ENCODE peak calls at places on chromosomes 7 and 10, in four cellular contexts. One of them, this sample, is unnamed.

GRCh38 chr10:23421397-23421796 is 17.5 kb upstream of the OTUD1 start:
- DNase-seq in B cell: no peak
- DNase-seq in fibroblast of pulmonary artery: no peak
- DNase-seq in Calu3: no peak
- DNase-seq in this sample: no peak

GRCh38 chr7:87219545-87220025 is at the start of gene TMEM243:
- DNase-seq in B cell: peak; percentile 90
- DNase-seq in fibroblast of pulmonary artery: peak; percentile 73
- DNase-seq in Calu3: peak; percentile 64
- DNase-seq in this sample: peak; percentile 74

GRCh38 chr10:88095291-88095721 is 231.9 kb downstream of the PTEN start:
- DNase-seq in B cell: no peak
- DNase-seq in fibroblast of pulmonary artery: no peak
- DNase-seq in Calu3: no peak
- DNase-seq in this sample: no peak

GRCh38 chr10:70458329-70459060 is 17.0 kb upstream of the NODAL start:
- DNase-seq in B cell: peak; percentile 67
- DNase-seq in fibroblast of pulmonary artery: peak; percentile 68
- DNase-seq in Calu3: peak; percentile 79
- DNase-seq in this sample: peak; percentile 25

GRCh38 chr7:77335581-77335980 is 80.6 kb downstream of the GSAP start:
- DNase-seq in B cell: no peak
- DNase-seq in fibroblast of pulmonary artery: no peak
- DNase-seq in Calu3: no peak
- DNase-seq in this sample: no peak

GRCh38 chr10:22265839-22266537 is 48.2 kb upstream of the EBLN1 start:
- DNase-seq in B cell: no peak
- DNase-seq in fibroblast of pulmonary artery: no peak
- DNase-seq in Calu3: no peak
- DNase-seq in this sample: no peak

GRCh38 chr7:82268632-82269031 is 174.9 kb downstream of the CACNA2D1 start:
- DNase-seq in B cell: no peak
- DNase-seq in fibroblast of pulmonary artery: peak; percentile 18
- DNase-seq in Calu3: no peak
- DNase-seq in this sample: no peak

GRCh38 chr10:129963831-129964501 is at the start of gene EBF3:
- DNase-seq in B cell: peak; percentile 81
- DNase-seq in fibroblast of pulmonary artery: peak; percentile 89
- DNase-seq in Calu3: peak; percentile 56
- DNase-seq in this sample: peak; percentile 53

GRCh38 chr7:55570218-55570873 is 2.0 kb downstream of the VOPP1 start:
- DNase-seq in B cell: peak; percentile 49
- DNase-seq in fibroblast of pulmonary artery: no peak
- DNase-seq in Calu3: no peak
- DNase-seq in this sample: no peak

GRCh38 chr7:25678215-25678614 is 449.9 kb upstream of the NPVF start:
- DNase-seq in B cell: no peak
- DNase-seq in fibroblast of pulmonary artery: no peak
- DNase-seq in Calu3: no peak
- DNase-seq in this sample: no peak

GRCh38 chr10:34916368-34916767 is 101.3 kb upstream of the PARD3 start:
- DNase-seq in B cell: no peak
- DNase-seq in fibroblast of pulmonary artery: peak; percentile 60
- DNase-seq in Calu3: no peak
- DNase-seq in this sample: no peak

GRCh38 chr10:132142396-132143161 is 44.2 kb upstream of the DPYSL4 start:
- DNase-seq in B cell: peak; percentile 88
- DNase-seq in fibroblast of pulmonary artery: peak; percentile 14
- DNase-seq in Calu3: peak; percentile 61
- DNase-seq in this sample: peak; percentile 42

GRCh38 chr7:42340462-42340861 is 103.5 kb upstream of the GLI3 start:
- DNase-seq in B cell: no peak
- DNase-seq in fibroblast of pulmonary artery: no peak
- DNase-seq in Calu3: no peak
- DNase-seq in this sample: no peak

GRCh38 chr7:12686234-12686893 is 1.1 kb upstream of the ARL4A start:
- DNase-seq in B cell: peak; percentile 89
- DNase-seq in fibroblast of pulmonary artery: peak; percentile 89
- DNase-seq in Calu3: peak; percentile 99
- DNase-seq in this sample: peak; percentile 99

GRCh38 chr7:2764621-2765020 is 76.6 kb downstream of the AMZ1 start:
- DNase-seq in B cell: no peak
- DNase-seq in fibroblast of pulmonary artery: no peak
- DNase-seq in Calu3: no peak
- DNase-seq in this sample: no peak

GRCh38 chr7:4962872-4963775 is 4.1 kb upstream of the MMD2 start:
- DNase-seq in B cell: no peak
- DNase-seq in fibroblast of pulmonary artery: no peak
- DNase-seq in Calu3: no peak
- DNase-seq in this sample: no peak

GRCh38 chr7:157407512-157408257 is 70.9 kb downstream of the DNAJB6 start:
- DNase-seq in B cell: no peak
- DNase-seq in fibroblast of pulmonary artery: no peak
- DNase-seq in Calu3: no peak
- DNase-seq in this sample: no peak

GRCh38 chr7:157405501-157405900 is 68.7 kb downstream of the DNAJB6 start:
- DNase-seq in B cell: no peak
- DNase-seq in fibroblast of pulmonary artery: no peak
- DNase-seq in Calu3: no peak
- DNase-seq in this sample: no peak

GRCh38 chr7:157406971-157407370 is 70.2 kb downstream of the DNAJB6 start:
- DNase-seq in B cell: no peak
- DNase-seq in fibroblast of pulmonary artery: no peak
- DNase-seq in Calu3: no peak
- DNase-seq in this sample: no peak

GRCh38 chr7:157404845-157405481 is 68.2 kb downstream of the DNAJB6 start:
- DNase-seq in B cell: no peak
- DNase-seq in fibroblast of pulmonary artery: peak; percentile 98
- DNase-seq in Calu3: peak; percentile 68
- DNase-seq in this sample: no peak

GRCh38 chr7:157405914-157406810 is 69.4 kb downstream of the DNAJB6 start:
- DNase-seq in B cell: no peak
- DNase-seq in fibroblast of pulmonary artery: no peak
- DNase-seq in Calu3: no peak
- DNase-seq in this sample: no peak
- TF ChIP-seq CTCF in B cell: no peak
- TF ChIP-seq CTCF in fibroblast of pulmonary artery: no peak
- TF ChIP-seq CTCF in Calu3: no peak
- TF ChIP-seq CTCF in this sample: no peak

GRCh38 chr7:29291723-29292591 is 97.4 kb downstream of the CHN2 start:
- DNase-seq in B cell: no peak
- DNase-seq in fibroblast of pulmonary artery: no peak
- DNase-seq in Calu3: no peak
- DNase-seq in this sample: no peak
- TF ChIP-seq CTCF in B cell: no peak
- TF ChIP-seq CTCF in fibroblast of pulmonary artery: no peak
- TF ChIP-seq CTCF in Calu3: no peak
- TF ChIP-seq CTCF in this sample: no peak

DNA sequence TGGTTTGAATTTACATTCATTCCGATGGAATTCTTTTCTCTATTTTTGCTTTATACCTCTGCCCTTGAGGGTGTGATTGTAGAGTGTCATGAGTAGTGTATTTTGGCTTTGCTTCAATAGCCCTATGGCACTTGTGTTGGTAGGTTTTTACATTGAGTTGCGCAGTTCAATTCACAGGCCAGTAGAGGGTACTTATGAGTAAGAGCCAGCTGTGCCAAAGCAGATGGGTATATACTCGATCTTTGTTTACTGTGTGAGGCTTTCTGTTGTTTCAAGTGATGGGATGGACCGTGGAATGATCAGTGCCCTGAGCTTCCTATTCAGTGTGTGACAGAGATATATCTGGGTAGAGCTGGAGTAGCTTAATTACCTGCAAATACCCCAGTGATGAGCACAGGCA is 4.3 kb upstream of the AKR1C3 start:
- DNase-seq in B cell: no peak
- DNase-seq in fibroblast of pulmonary artery: peak; percentile 60
- DNase-seq in Calu3: no peak
- DNase-seq in this sample: no peak
- TF ChIP-seq CTCF in B cell: no peak
- TF ChIP-seq CTCF in fibroblast of pulmonary artery: peak; percentile 57
- TF ChIP-seq CTCF in Calu3: peak; percentile 59
- TF ChIP-seq CTCF in this sample: peak; percentile 66

GRCh38 chr7:139948167-139948566 is 114.6 kb downstream of the PARP12 start:
- DNase-seq in B cell: no peak
- DNase-seq in fibroblast of pulmonary artery: no peak
- DNase-seq in Calu3: no peak
- DNase-seq in this sample: no peak

GRCh38 chr7:139949629-139950028 is 113.1 kb downstream of the PARP12 start:
- DNase-seq in B cell: no peak
- DNase-seq in fibroblast of pulmonary artery: no peak
- DNase-seq in Calu3: no peak
- DNase-seq in this sample: no peak

GRCh38 chr7:139947021-139947420 is 115.7 kb downstream of the PARP12 start:
- DNase-seq in B cell: no peak
- DNase-seq in fibroblast of pulmonary artery: no peak
- DNase-seq in Calu3: no peak
- DNase-seq in this sample: no peak

GRCh38 chr7:139946539-139946938 is 116.2 kb downstream of the PARP12 start:
- DNase-seq in B cell: no peak
- DNase-seq in fibroblast of pulmonary artery: no peak
- DNase-seq in Calu3: no peak
- DNase-seq in this sample: no peak

DNA sequence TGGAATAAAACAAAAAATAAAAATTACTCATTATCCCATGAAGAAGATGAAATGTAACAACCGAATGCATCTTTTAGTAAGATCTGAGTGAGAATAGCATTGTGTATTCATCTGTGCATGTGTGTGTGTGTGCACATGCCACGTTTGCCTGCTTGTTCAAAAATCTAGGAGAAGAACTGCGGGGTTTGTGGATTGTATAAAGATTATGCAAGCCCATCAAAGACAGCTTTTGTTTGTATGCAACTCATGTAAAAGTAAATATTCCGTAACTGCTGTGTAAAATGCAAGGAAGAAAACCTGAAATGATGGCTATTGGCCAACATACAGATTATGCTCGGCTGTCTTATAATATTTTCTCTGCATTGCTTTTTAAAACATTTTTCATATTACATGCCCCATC is 114.2 kb downstream of the PARP12 start:
- DNase-seq in B cell: no peak
- DNase-seq in fibroblast of pulmonary artery: no peak
- DNase-seq in Calu3: no peak
- DNase-seq in this sample: no peak
- TF ChIP-seq CTCF in B cell: no peak
- TF ChIP-seq CTCF in fibroblast of pulmonary artery: no peak
- TF ChIP-seq CTCF in Calu3: no peak
- TF ChIP-seq CTCF in this sample: no peak

GRCh38 chr10:75651452-75651851 is 220.0 kb downstream of the LRMDA start:
- DNase-seq in B cell: no peak
- DNase-seq in fibroblast of pulmonary artery: no peak
- DNase-seq in Calu3: peak; percentile 9
- DNase-seq in this sample: no peak
- TF ChIP-seq CTCF in B cell: no peak
- TF ChIP-seq CTCF in fibroblast of pulmonary artery: no peak
- TF ChIP-seq CTCF in Calu3: no peak
- TF ChIP-seq CTCF in this sample: no peak

GRCh38 chr10:128734161-128734560 is 607.9 kb upstream of the MKI67 start:
- DNase-seq in B cell: no peak
- DNase-seq in fibroblast of pulmonary artery: no peak
- DNase-seq in Calu3: no peak
- DNase-seq in this sample: no peak

GRCh38 chr10:128735996-128736395 is 609.8 kb upstream of the MKI67 start:
- DNase-seq in B cell: no peak
- DNase-seq in fibroblast of pulmonary artery: no peak
- DNase-seq in Calu3: no peak
- DNase-seq in this sample: no peak

GRCh38 chr10:128734734-128735133 is 608.5 kb upstream of the MKI67 start:
- DNase-seq in B cell: no peak
- DNase-seq in fibroblast of pulmonary artery: no peak
- DNase-seq in Calu3: no peak
- DNase-seq in this sample: no peak

GRCh38 chr10:128744092-128744491 is 617.9 kb upstream of the MKI67 start:
- DNase-seq in B cell: no peak
- DNase-seq in fibroblast of pulmonary artery: no peak
- DNase-seq in Calu3: no peak
- DNase-seq in this sample: no peak

GRCh38 chr10:128739937-128740336 is 613.7 kb upstream of the MKI67 start:
- DNase-seq in B cell: no peak
- DNase-seq in fibroblast of pulmonary artery: no peak
- DNase-seq in Calu3: no peak
- DNase-seq in this sample: no peak
- TF ChIP-seq CTCF in B cell: no peak
- TF ChIP-seq CTCF in fibroblast of pulmonary artery: no peak
- TF ChIP-seq CTCF in Calu3: no peak
- TF ChIP-seq CTCF in this sample: no peak

GRCh38 chr7:50474382-50475155 is 24.4 kb upstream of the FIGNL1 start:
- DNase-seq in B cell: no peak
- DNase-seq in fibroblast of pulmonary artery: peak; percentile 10
- DNase-seq in Calu3: no peak
- DNase-seq in this sample: no peak
- TF ChIP-seq CTCF in B cell: no peak
- TF ChIP-seq CTCF in fibroblast of pulmonary artery: no peak
- TF ChIP-seq CTCF in Calu3: no peak
- TF ChIP-seq CTCF in this sample: no peak

This sample was measured in natural killer cell.